ENCODE peak calls at places on chromosomes 5 and 9, in four cellular contexts. I is NCI-H1092, U is A549, S is NB4. G is an unnamed sample.
A peak's percentile ranks its signal among the peaks of the same experiment; 100 is the strongest.

GRCh38 chr5:147075187-147075586 is 159.6 kb upstream of the STK32A start:
- DNase-seq in I (no peak), U (no peak), S (no peak), G (no peak)

GRCh38 chr9:138037140-138037539 is 159.6 kb downstream of the CACNA1B start:
- DNase-seq in I (no peak), U (no peak), S (no peak), G (no peak)

GRCh38 chr5:80061005-80061404 is 25.9 kb downstream of the THBS4 start:
- DNase-seq in I (no peak), U (no peak), S (no peak), G (no peak)

GRCh38 chr5:171272996-171273970 is 35.8 kb upstream of the TLX3 start:
- DNase-seq in I (no peak), U (peak; percentile 55), S (peak; percentile 45), G (no peak)

GRCh38 chr5:124738751-124739559 is 7.5 kb downstream of the ZNF608 start:
- DNase-seq in I (no peak), U (no peak), S (no peak), G (peak; percentile 40)

GRCh38 chr5:57176350-57176857 is 2.5 kb downstream of the GPBP1 start:
- DNase-seq in I (no peak), U (no peak), S (no peak), G (no peak)

GRCh38 chr9:125462766-125463384 is 201.2 kb downstream of the GAPVD1 start:
- DNase-seq in I (no peak), U (no peak), S (no peak), G (no peak)

GRCh38 chr5:147113967-147114366 is 120.9 kb upstream of the STK32A start:
- DNase-seq in I (no peak), U (no peak), S (no peak), G (no peak)

GRCh38 chr5:134053840-134054338 is 49.1 kb upstream of the VDAC1 start:
- DNase-seq in I (no peak), U (no peak), S (peak; percentile 59), G (no peak)

GRCh38 chr9:85743290-85744128 is 1.8 kb upstream of the AGTPBP1 start:
- DNase-seq in I (no peak), U (peak; percentile 71), S (peak; percentile 87), G (no peak)

GRCh38 chr5:33313150-33313549 is 127.6 kb upstream of the TARS1 start:
- DNase-seq in I (no peak), U (peak; percentile 94), S (no peak), G (peak; percentile 66)